ENCODE peak calls at places on chromosome 14, in seven cellular contexts. O is GM12878, D is right lobe of liver, T is gastrocnemius medialis, X is ovary, W is uterus, J is lower leg skin. I is an unnamed sample.

GRCh38 chr14:94707494-94707893 is 62.4 kb downstream of the GSC start:
- DNase-seq in O (no peak), D (no peak), T (no peak), X (no peak), W (no peak), J (no peak), I (no peak)

GRCh38 chr14:31489680-31490079 is 1.8 kb upstream of the GPR33 start:
- DNase-seq in O (peak), D (no peak), T (no peak), X (no peak), W (no peak), J (no peak), I (no peak)

GRCh38 chr14:91872517-91873470 is 5.5 kb upstream of the TC2N start:
- DNase-seq in O (no peak), D (peak), T (peak), X (no peak), W (peak), J (peak), I (peak)

GRCh38 chr14:101820283-101820798 is 58.8 kb downstream of the PPP2R5C start:
- DNase-seq in O (peak), D (no peak), T (no peak), X (no peak), W (no peak), J (no peak), I (no peak)

GRCh38 chr14:42277840-42278239 is 671.2 kb downstream of the LRFN5 start:
- DNase-seq in O (no peak), D (no peak), T (no peak), X (no peak), W (no peak), J (no peak), I (no peak)

GRCh38 chr14:63727736-63728728 is at the start of gene SGPP1:
- DNase-seq in O (no peak), D (peak), T (peak), X (peak), W (peak), J (peak), I (peak)

GRCh38 chr14:102417646-102418045 is 54.9 kb downstream of the TECPR2 start:
- DNase-seq in O (no peak), D (no peak), T (no peak), X (no peak), W (no peak), J (no peak), I (no peak)

GRCh38 chr14:57057803-57058202 is 210.9 kb downstream of the EXOC5 start:
- DNase-seq in O (no peak), D (peak), T (no peak), X (no peak), W (no peak), J (no peak), I (no peak)

GRCh38 chr14:34718750-34719304 is 4.4 kb upstream of the CFL2 start:
- DNase-seq in O (no peak), D (no peak), T (no peak), X (no peak), W (no peak), J (no peak), I (no peak)

GRCh38 chr14:68547305-68548193 is 245.3 kb downstream of the ZFP36L1 start:
- DNase-seq in O (no peak), D (no peak), T (peak), X (peak), W (peak), J (peak), I (peak)

GRCh38 chr14:73058923-73059311 is 583 bp downstream of the RBM25 start:
- DNase-seq in O (no peak), D (no peak), T (no peak), X (no peak), W (no peak), J (peak), I (peak)

GRCh38 chr14:50312734-50313054 is 570 bp downstream of the DMAC2L start:
- DNase-seq in O (no peak), D (no peak), T (no peak), X (no peak), W (no peak), J (no peak), I (no peak)

GRCh38 chr14:96203635-96204034 is 1.0 kb upstream of the BDKRB2 start:
- DNase-seq in O (no peak), D (no peak), T (no peak), X (no peak), W (no peak), J (no peak), I (no peak)

DNA sequence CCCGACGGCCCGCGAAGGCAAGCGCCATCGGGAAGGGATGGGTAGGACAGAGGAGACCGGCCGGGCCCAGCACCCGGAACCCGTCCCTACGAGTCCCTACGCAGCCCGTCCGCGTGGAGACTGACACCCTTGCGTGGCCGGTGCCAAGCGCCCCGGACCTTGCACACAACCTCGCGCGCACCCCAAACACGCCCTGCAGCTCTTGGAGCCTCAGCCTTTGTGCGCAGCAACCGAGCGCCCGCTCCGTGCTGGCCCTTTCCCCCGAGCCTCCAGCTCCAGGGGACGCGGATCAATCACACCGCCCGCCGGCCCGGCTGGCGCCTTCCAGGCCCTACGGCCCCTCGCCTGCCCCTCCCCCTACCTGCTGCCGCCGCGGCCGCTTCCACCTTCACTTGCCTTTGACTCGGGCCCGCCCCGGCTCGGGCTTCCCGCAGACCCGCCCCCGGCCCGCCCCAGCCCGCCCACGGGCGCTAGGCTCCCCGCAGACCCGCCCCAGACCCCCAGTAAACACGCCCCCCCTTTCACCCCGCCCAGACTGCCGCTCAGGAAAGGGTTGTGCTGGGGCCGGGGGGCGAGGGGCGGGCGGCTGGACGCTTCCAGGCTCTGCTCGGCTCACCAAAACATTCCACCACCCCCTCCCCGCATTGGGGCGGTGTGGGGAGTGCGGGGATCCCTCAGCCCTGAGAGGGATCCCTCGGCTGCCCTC is at the start of gene NDRG2:
- DNase-seq in O (no peak), D (peak), T (peak), X (peak), W (peak), J (peak), I (peak)
- TF ChIP-seq POLR2A in O (no peak), D (peak), T (peak), X (no peak), W (peak), J (no peak), I (peak)

GRCh38 chr14:103710771-103711392 is 4.4 kb downstream of the XRCC3 start:
- DNase-seq in O (no peak), D (no peak), T (no peak), X (no peak), W (no peak), J (no peak), I (no peak)

GRCh38 chr14:103712633-103713247 is 2.5 kb downstream of the XRCC3 start:
- DNase-seq in O (no peak), D (no peak), T (no peak), X (peak), W (no peak), J (no peak), I (no peak)

GRCh38 chr14:103709814-103710213 is 5.4 kb downstream of the XRCC3 start:
- DNase-seq in O (no peak), D (no peak), T (no peak), X (no peak), W (no peak), J (no peak), I (no peak)

GRCh38 chr14:103713304-103714062 is 1.8 kb downstream of the XRCC3 start:
- DNase-seq in O (no peak), D (no peak), T (no peak), X (no peak), W (no peak), J (no peak), I (no peak)

GRCh38 chr14:103711516-103712431 is 3.5 kb downstream of the XRCC3 start:
- DNase-seq in O (no peak), D (no peak), T (no peak), X (peak), W (peak), J (no peak), I (no peak)
- TF ChIP-seq POLR2A in O (no peak), D (no peak), T (no peak), X (no peak), W (no peak), J (no peak), I (no peak)

DNA sequence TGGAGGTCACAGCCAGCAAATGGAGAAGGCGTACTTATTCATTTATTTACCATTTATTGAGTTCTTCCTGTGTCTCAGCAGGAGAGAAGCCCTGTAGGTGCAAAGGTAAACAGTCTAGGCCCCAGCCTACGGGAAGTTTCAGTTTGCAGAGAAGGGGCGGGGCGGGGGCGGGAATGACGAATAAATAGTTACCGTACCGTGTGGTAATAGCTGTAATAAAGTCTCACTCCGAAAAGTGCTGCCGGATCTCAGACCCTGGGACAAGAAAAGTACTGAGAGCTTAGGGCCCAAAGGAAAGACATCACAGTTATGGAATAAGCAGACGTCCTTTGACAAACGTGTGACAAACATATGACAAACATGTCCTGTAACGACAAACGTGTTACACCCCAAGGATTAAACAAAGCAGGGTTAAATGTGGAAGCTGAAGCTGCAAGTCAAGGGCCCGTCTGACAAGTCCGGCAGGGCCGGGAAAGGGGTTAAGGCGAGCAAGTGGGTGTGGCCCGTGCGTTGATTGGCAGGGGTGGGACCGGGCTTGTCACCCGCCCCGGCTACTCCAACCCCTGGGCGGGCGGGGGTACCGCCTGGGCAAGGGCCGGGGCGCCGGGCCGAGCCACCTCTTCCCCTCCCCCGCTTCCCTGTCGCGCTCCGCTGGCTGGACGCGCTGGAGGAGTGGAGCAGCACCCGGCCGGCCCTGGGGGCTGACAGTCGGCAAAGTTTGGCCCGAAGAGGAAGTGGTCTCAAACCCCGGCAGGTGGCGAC is at the start of gene LRP10:
- DNase-seq in O (peak), D (peak), T (peak), X (peak), W (peak), J (peak), I (peak)
- TF ChIP-seq POLR2A in O (peak), D (peak), T (peak), X (peak), W (peak), J (no peak), I (peak)

GRCh38 chr14:22598896-22599244 is 770 bp downstream of the ABHD4 start:
- DNase-seq in O (no peak), D (no peak), T (peak), X (no peak), W (peak), J (no peak), I (peak)

GRCh38 chr14:22597771-22598098 is 365 bp upstream of the ABHD4 start:
- DNase-seq in O (no peak), D (no peak), T (no peak), X (no peak), W (no peak), J (no peak), I (no peak)

GRCh38 chr14:22599349-22599748 is 1.2 kb downstream of the ABHD4 start:
- DNase-seq in O (no peak), D (no peak), T (no peak), X (no peak), W (no peak), J (no peak), I (no peak)

GRCh38 chr14:22597265-22597664 is 835 bp upstream of the ABHD4 start:
- DNase-seq in O (no peak), D (no peak), T (no peak), X (no peak), W (no peak), J (no peak), I (no peak)

GRCh38 chr14:22598099-22598895 is at the start of gene ABHD4:
- DNase-seq in O (no peak), D (peak), T (peak), X (peak), W (peak), J (peak), I (peak)
- TF ChIP-seq POLR2A in O (peak), D (peak), T (peak), X (no peak), W (peak), J (no peak), I (peak)

GRCh38 chr14:69611264-69612013 is at the start of gene SUSD6:
- DNase-seq in O (no peak), D (peak), T (peak), X (peak), W (peak), J (peak), I (peak)
- TF ChIP-seq POLR2A in O (peak), D (peak), T (peak), X (peak), W (peak), J (no peak), I (peak)

GRCh38 chr14:61640834-61641170 is 54.5 kb upstream of the HIF1A start:
- DNase-seq in O (no peak), D (no peak), T (no peak), X (no peak), W (no peak), J (no peak), I (no peak)

GRCh38 chr14:61636291-61636690 is 59.0 kb upstream of the HIF1A start:
- DNase-seq in O (no peak), D (no peak), T (no peak), X (no peak), W (no peak), J (no peak), I (no peak)

GRCh38 chr14:61636792-61637191 is 58.5 kb upstream of the HIF1A start:
- DNase-seq in O (no peak), D (no peak), T (no peak), X (no peak), W (no peak), J (no peak), I (no peak)

GRCh38 chr14:61640158-61640833 is 55.0 kb upstream of the HIF1A start:
- DNase-seq in O (no peak), D (no peak), T (no peak), X (no peak), W (no peak), J (no peak), I (no peak)

GRCh38 chr14:61638595-61639391 is 56.5 kb upstream of the HIF1A start:
- DNase-seq in O (no peak), D (no peak), T (no peak), X (no peak), W (no peak), J (no peak), I (no peak)
- TF ChIP-seq POLR2A in O (no peak), D (no peak), T (no peak), X (no peak), W (no peak), J (no peak), I (no peak)

DNA sequence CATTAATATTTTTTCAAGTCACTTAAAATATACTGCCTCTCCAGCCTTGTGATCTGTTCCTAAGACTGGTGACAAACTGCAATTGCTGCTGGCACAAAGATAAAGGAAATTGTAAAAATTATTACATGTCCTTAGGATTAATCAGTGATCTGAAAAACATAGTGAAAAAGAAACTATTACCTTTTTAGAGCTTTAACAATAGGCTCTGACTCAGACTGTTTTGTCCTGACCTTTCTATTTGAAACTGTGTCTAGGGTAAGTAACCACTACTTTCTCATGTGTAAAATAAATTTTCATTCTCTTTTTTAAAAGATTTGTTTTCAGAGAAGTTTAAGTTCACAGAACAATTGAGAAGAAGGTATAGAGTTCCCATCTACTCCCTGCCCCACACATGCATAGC is 80.4 kb upstream of the CLEC14A start:
- DNase-seq in O (no peak), D (no peak), T (no peak), X (no peak), W (no peak), J (no peak), I (no peak)
- TF ChIP-seq POLR2A in O (no peak), D (no peak), T (no peak), X (no peak), W (no peak), J (no peak), I (no peak)

DNA sequence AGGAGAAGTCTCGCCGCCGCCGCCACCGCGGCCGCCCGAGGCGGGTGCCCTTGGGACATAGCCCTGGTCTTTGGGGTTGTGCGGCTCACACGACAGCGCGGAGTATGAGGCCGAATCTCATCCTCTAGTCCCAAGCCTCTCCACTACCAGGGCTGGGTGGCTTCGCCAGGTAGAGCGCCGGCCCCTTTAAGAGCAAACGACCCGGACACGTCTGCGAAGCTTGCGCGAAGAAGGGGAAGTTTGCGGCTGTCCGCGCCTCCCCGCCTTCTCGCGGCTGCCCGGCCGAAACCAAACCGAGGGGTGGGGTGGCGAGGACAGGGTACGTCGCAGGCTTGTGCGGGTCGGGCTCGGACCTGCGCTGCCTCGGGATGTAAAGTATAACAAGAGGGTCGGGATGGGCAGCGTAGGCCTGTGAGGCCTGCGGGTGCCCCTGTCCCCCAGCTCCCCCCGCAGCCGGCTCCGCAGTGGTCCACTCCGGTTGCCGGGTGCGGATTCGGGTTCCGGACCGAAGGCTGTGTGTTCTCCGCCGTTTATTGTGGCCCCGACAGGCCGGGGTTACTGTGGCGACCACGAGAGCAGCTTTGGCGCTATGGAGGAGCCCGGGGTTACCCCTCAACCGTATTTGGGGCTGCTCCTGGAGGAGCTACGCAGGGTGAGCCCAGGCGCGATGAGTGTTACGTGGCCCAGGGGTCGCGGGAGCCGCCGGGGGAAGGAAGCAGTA is 33.3 kb downstream of the MIA2 start:
- DNase-seq in O (no peak), D (peak), T (peak), X (peak), W (peak), J (peak), I (peak)
- TF ChIP-seq POLR2A in O (peak), D (peak), T (peak), X (peak), W (peak), J (no peak), I (peak)

I was measured in adrenal gland.